ENCODE peak calls at places on chromosomes 13 and 19, in six cellular contexts. One of them, this sample, is unnamed.

GRCh38 chr13:32811297-32811800 is 204.9 kb upstream of the KL start:
- DNase-seq in ascending aorta: no peak
- DNase-seq in substantia nigra: no peak
- DNase-seq in caudate nucleus: no peak
- DNase-seq in keratinocyte: no peak
- DNase-seq in CD4-positive, alpha-beta T cell: no peak
- DNase-seq in this sample: peak

GRCh38 chr19:17751103-17751911 is at the start of gene FCHO1:
- DNase-seq in ascending aorta: peak
- DNase-seq in substantia nigra: peak
- DNase-seq in caudate nucleus: no peak
- DNase-seq in keratinocyte: no peak
- DNase-seq in CD4-positive, alpha-beta T cell: peak
- DNase-seq in this sample: no peak

GRCh38 chr19:51777570-51778460 is 16.8 kb downstream of the FPR2 start:
- DNase-seq in ascending aorta: no peak
- DNase-seq in substantia nigra: peak
- DNase-seq in caudate nucleus: peak
- DNase-seq in keratinocyte: no peak
- DNase-seq in CD4-positive, alpha-beta T cell: peak
- DNase-seq in this sample: peak

GRCh38 chr13:66774046-66774445 is 456.1 kb downstream of the PCDH9 start:
- DNase-seq in ascending aorta: no peak
- DNase-seq in substantia nigra: no peak
- DNase-seq in caudate nucleus: no peak
- DNase-seq in keratinocyte: no peak
- DNase-seq in CD4-positive, alpha-beta T cell: no peak
- DNase-seq in this sample: peak

GRCh38 chr13:74687452-74688180 is 553.4 kb upstream of the KLF12 start:
- DNase-seq in ascending aorta: no peak
- DNase-seq in substantia nigra: no peak
- DNase-seq in caudate nucleus: no peak
- DNase-seq in keratinocyte: no peak
- DNase-seq in CD4-positive, alpha-beta T cell: no peak
- DNase-seq in this sample: no peak

GRCh38 chr13:93951153-93951552 is 528.3 kb downstream of the DCT start:
- DNase-seq in ascending aorta: no peak
- DNase-seq in substantia nigra: no peak
- DNase-seq in caudate nucleus: no peak
- DNase-seq in keratinocyte: no peak
- DNase-seq in CD4-positive, alpha-beta T cell: no peak
- DNase-seq in this sample: no peak

GRCh38 chr19:28884786-28885476 is 328.0 kb downstream of the UQCRFS1 start:
- DNase-seq in ascending aorta: no peak
- DNase-seq in substantia nigra: no peak
- DNase-seq in caudate nucleus: no peak
- DNase-seq in keratinocyte: no peak
- DNase-seq in CD4-positive, alpha-beta T cell: no peak
- DNase-seq in this sample: no peak

GRCh38 chr19:47447470-47448359 is 24.0 kb downstream of the SLC8A2 start:
- DNase-seq in ascending aorta: no peak
- DNase-seq in substantia nigra: peak
- DNase-seq in caudate nucleus: no peak
- DNase-seq in keratinocyte: no peak
- DNase-seq in CD4-positive, alpha-beta T cell: peak
- DNase-seq in this sample: no peak

GRCh38 chr19:30227071-30227621 is 145.0 kb upstream of the ZNF536 start:
- DNase-seq in ascending aorta: no peak
- DNase-seq in substantia nigra: no peak
- DNase-seq in caudate nucleus: no peak
- DNase-seq in keratinocyte: no peak
- DNase-seq in CD4-positive, alpha-beta T cell: no peak
- DNase-seq in this sample: no peak

GRCh38 chr19:44332145-44332544 is 24.3 kb downstream of the ZNF112 start:
- DNase-seq in ascending aorta: no peak
- DNase-seq in substantia nigra: no peak
- DNase-seq in caudate nucleus: no peak
- DNase-seq in keratinocyte: no peak
- DNase-seq in CD4-positive, alpha-beta T cell: no peak
- DNase-seq in this sample: no peak

GRCh38 chr13:99984463-99985242 is 3.1 kb downstream of the ZIC2 start:
- DNase-seq in ascending aorta: no peak
- DNase-seq in substantia nigra: no peak
- DNase-seq in caudate nucleus: no peak
- DNase-seq in keratinocyte: no peak
- DNase-seq in CD4-positive, alpha-beta T cell: no peak
- DNase-seq in this sample: no peak

GRCh38 chr13:87524775-87525174 is 146.4 kb upstream of the SLITRK5 start:
- DNase-seq in ascending aorta: no peak
- DNase-seq in substantia nigra: no peak
- DNase-seq in caudate nucleus: no peak
- DNase-seq in keratinocyte: no peak
- DNase-seq in CD4-positive, alpha-beta T cell: no peak
- DNase-seq in this sample: no peak

GRCh38 chr13:75789451-75790197 is 153.5 kb downstream of the LMO7 start:
- DNase-seq in ascending aorta: no peak
- DNase-seq in substantia nigra: no peak
- DNase-seq in caudate nucleus: no peak
- DNase-seq in keratinocyte: no peak
- DNase-seq in CD4-positive, alpha-beta T cell: no peak
- DNase-seq in this sample: no peak

GRCh38 chr13:105291987-105292386 is 1243.5 kb downstream of the EFNB2 start:
- DNase-seq in ascending aorta: no peak
- DNase-seq in substantia nigra: no peak
- DNase-seq in caudate nucleus: no peak
- DNase-seq in keratinocyte: no peak
- DNase-seq in CD4-positive, alpha-beta T cell: no peak
- DNase-seq in this sample: no peak

GRCh38 chr19:11088508-11089253 is 582 bp upstream of the LDLR start:
- DNase-seq in ascending aorta: no peak
- DNase-seq in substantia nigra: no peak
- DNase-seq in caudate nucleus: no peak
- DNase-seq in keratinocyte: no peak
- DNase-seq in CD4-positive, alpha-beta T cell: no peak
- DNase-seq in this sample: no peak

GRCh38 chr13:42905542-42905941 is 86.5 kb downstream of the EPSTI1 start:
- DNase-seq in ascending aorta: no peak
- DNase-seq in substantia nigra: no peak
- DNase-seq in caudate nucleus: no peak
- DNase-seq in keratinocyte: no peak
- DNase-seq in CD4-positive, alpha-beta T cell: no peak
- DNase-seq in this sample: no peak

GRCh38 chr19:46878613-46879375 is 18.0 kb downstream of the ARHGAP35 start:
- DNase-seq in ascending aorta: no peak
- DNase-seq in substantia nigra: no peak
- DNase-seq in caudate nucleus: no peak
- DNase-seq in keratinocyte: no peak
- DNase-seq in CD4-positive, alpha-beta T cell: no peak
- DNase-seq in this sample: no peak

GRCh38 chr19:49890349-49891311 is 6.1 kb downstream of the IL4I1 start:
- DNase-seq in ascending aorta: no peak
- DNase-seq in substantia nigra: no peak
- DNase-seq in caudate nucleus: no peak
- DNase-seq in keratinocyte: no peak
- DNase-seq in CD4-positive, alpha-beta T cell: peak
- DNase-seq in this sample: no peak
- H3K27ac ChIP-seq in ascending aorta: no peak
- H3K27ac ChIP-seq in substantia nigra: no peak
- H3K27ac ChIP-seq in caudate nucleus: no peak
- H3K27ac ChIP-seq in keratinocyte: no peak
- H3K27ac ChIP-seq in CD4-positive, alpha-beta T cell: peak
- H3K27ac ChIP-seq in this sample: no peak

DNA sequence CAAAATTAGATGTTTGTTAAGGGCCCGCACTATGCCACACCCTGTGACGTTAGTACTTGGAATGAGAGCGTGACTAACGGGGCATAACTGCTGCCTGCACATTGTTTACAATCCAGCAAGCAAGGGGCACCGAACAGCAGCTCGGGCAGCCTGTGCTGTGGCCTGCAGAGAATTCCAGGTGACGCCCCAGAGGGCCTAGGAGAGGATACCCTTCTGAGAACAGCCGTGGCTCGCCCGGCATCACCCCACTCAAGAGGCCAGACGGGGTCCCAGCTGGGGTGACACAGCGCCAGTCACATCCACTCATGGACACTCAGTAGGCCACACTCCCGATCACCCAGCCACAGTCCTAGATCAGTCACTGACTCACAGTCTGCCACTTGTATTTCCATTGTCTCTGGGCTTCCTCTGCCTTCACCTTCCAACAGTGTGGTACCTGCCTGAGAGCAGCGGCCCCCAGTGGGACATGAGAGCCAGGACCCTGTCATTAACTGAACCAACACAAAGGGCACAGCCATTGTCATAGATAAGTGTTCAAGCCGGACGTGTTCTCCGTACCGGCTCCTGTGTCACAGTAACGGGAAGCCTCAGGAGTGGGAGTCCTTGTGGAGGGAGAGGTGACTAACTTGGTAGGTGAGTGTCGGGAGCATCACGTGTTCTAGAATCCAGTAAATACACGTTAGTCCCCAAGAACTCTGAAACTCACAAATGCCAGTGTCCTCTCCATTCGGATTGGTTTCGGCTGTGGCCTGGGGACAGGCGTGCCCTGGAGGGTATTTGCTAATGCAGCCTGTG is 7.5 kb downstream of the ZNF331 start:
- DNase-seq in ascending aorta: no peak
- DNase-seq in substantia nigra: no peak
- DNase-seq in caudate nucleus: no peak
- DNase-seq in keratinocyte: no peak
- DNase-seq in CD4-positive, alpha-beta T cell: no peak
- DNase-seq in this sample: peak
- H3K27ac ChIP-seq in ascending aorta: peak
- H3K27ac ChIP-seq in substantia nigra: no peak
- H3K27ac ChIP-seq in caudate nucleus: no peak
- H3K27ac ChIP-seq in keratinocyte: peak
- H3K27ac ChIP-seq in CD4-positive, alpha-beta T cell: no peak
- H3K27ac ChIP-seq in this sample: peak

DNA sequence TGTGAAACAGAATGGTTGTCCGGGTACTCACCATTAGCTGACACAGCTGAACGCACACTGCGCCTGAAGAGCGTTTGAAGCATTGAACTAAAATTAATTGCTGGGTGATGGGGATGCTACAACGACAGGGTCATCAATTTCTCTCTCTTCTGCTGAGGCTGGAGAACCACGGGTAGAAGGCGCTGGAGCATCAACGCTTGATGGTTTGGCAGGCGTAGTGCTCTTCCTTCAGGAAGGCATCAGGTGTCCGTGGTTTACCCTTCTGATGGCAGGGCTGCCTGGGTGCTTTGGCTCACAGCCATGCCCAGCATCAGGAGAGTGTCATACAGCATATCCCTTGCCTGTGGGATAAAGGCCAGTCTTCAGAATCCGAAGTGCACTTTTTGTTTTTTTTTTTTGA is 46.9 kb upstream of the UBE2L5 start:
- DNase-seq in ascending aorta: no peak
- DNase-seq in substantia nigra: no peak
- DNase-seq in caudate nucleus: no peak
- DNase-seq in keratinocyte: no peak
- DNase-seq in CD4-positive, alpha-beta T cell: no peak
- DNase-seq in this sample: no peak
- H3K27ac ChIP-seq in ascending aorta: no peak
- H3K27ac ChIP-seq in substantia nigra: no peak
- H3K27ac ChIP-seq in caudate nucleus: no peak
- H3K27ac ChIP-seq in keratinocyte: no peak
- H3K27ac ChIP-seq in CD4-positive, alpha-beta T cell: peak
- H3K27ac ChIP-seq in this sample: no peak

DNA sequence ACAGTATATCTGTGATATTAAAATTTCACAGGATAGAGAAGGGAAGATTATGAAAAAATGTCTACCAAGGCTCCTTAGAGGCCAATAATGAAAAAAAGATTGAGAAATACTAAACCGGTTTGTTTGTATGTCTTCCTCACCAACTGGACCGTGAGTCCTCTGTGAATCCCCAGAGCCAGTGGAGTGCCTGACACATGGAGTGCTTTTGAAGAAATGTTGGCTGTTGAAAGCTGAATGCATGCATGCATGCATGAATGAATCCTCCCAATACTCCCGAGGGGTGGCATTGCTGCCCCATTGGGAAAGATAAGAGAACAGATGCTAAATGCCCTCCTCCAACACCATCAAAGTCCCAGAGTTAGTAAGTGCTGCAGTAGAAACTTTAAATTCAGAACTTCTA is 152.7 kb upstream of the SERP2 start:
- DNase-seq in ascending aorta: no peak
- DNase-seq in substantia nigra: no peak
- DNase-seq in caudate nucleus: no peak
- DNase-seq in keratinocyte: no peak
- DNase-seq in CD4-positive, alpha-beta T cell: no peak
- DNase-seq in this sample: no peak
- H3K27ac ChIP-seq in ascending aorta: peak
- H3K27ac ChIP-seq in substantia nigra: no peak
- H3K27ac ChIP-seq in caudate nucleus: no peak
- H3K27ac ChIP-seq in keratinocyte: no peak
- H3K27ac ChIP-seq in CD4-positive, alpha-beta T cell: no peak
- H3K27ac ChIP-seq in this sample: no peak

GRCh38 chr13:41809962-41810361 is 150.9 kb downstream of the VWA8 start:
- DNase-seq in ascending aorta: no peak
- DNase-seq in substantia nigra: no peak
- DNase-seq in caudate nucleus: no peak
- DNase-seq in keratinocyte: no peak
- DNase-seq in CD4-positive, alpha-beta T cell: no peak
- DNase-seq in this sample: no peak

GRCh38 chr13:41811588-41812021 is 149.3 kb downstream of the VWA8 start:
- DNase-seq in ascending aorta: no peak
- DNase-seq in substantia nigra: no peak
- DNase-seq in caudate nucleus: no peak
- DNase-seq in keratinocyte: no peak
- DNase-seq in CD4-positive, alpha-beta T cell: no peak
- DNase-seq in this sample: no peak

GRCh38 chr13:41813426-41813825 is 147.5 kb downstream of the VWA8 start:
- DNase-seq in ascending aorta: no peak
- DNase-seq in substantia nigra: no peak
- DNase-seq in caudate nucleus: no peak
- DNase-seq in keratinocyte: no peak
- DNase-seq in CD4-positive, alpha-beta T cell: no peak
- DNase-seq in this sample: no peak

GRCh38 chr13:41812851-41813250 is 148.1 kb downstream of the VWA8 start:
- DNase-seq in ascending aorta: no peak
- DNase-seq in substantia nigra: no peak
- DNase-seq in caudate nucleus: no peak
- DNase-seq in keratinocyte: no peak
- DNase-seq in CD4-positive, alpha-beta T cell: no peak
- DNase-seq in this sample: no peak

GRCh38 chr13:41812237-41812636 is 148.7 kb downstream of the VWA8 start:
- DNase-seq in ascending aorta: no peak
- DNase-seq in substantia nigra: no peak
- DNase-seq in caudate nucleus: no peak
- DNase-seq in keratinocyte: no peak
- DNase-seq in CD4-positive, alpha-beta T cell: no peak
- DNase-seq in this sample: no peak
- H3K27ac ChIP-seq in ascending aorta: no peak
- H3K27ac ChIP-seq in substantia nigra: no peak
- H3K27ac ChIP-seq in caudate nucleus: no peak
- H3K27ac ChIP-seq in keratinocyte: no peak
- H3K27ac ChIP-seq in CD4-positive, alpha-beta T cell: no peak
- H3K27ac ChIP-seq in this sample: no peak

This sample was measured in epithelial cell of prostate.